ENCODE peak calls at places on chromosomes 4 and X, in ten cellular contexts. A is amniotic stem cell, J is AG08396, V is astrocyte of the spinal cord, Y is HCT116, I is sigmoid colon, M is HFF-Myc, T is tibial nerve, C is omental fat pad, P is epithelial cell of esophagus. U is an unnamed sample.

GRCh38 chr4:112448211-112448745 is 67.7 kb downstream of the NEUROG2 start:
- DNase-seq in I (no peak), V (no peak), J (no peak), A (peak), P (peak), M (no peak), Y (no peak), C (no peak), T (no peak), U (peak)

GRCh38 chrX:54044877-54045328 is 630 bp upstream of the PHF8 start:
- DNase-seq in I (no peak), C (no peak), T (no peak), A (no peak), M (no peak), V (no peak), P (no peak), Y (no peak), J (no peak), U (peak)

GRCh38 chr4:137519406-137519805 is 12.9 kb downstream of the PCDH18 start:
- DNase-seq in T (no peak), C (no peak), P (peak), M (no peak), A (peak), I (no peak), V (peak), Y (no peak), J (peak), U (peak)

GRCh38 chr4:179051211-179051610 is 1609.0 kb upstream of the AGA start:
- DNase-seq in V (no peak), Y (no peak), T (no peak), C (no peak), P (no peak), A (no peak), I (no peak), J (no peak), M (no peak), U (no peak)

GRCh38 chr4:159368320-159368719 is 265.4 kb downstream of the RAPGEF2 start:
- DNase-seq in V (no peak), P (no peak), I (no peak), M (no peak), Y (no peak), J (no peak), C (no peak), A (no peak), T (no peak), U (no peak)

GRCh38 chr4:168409089-168409801 is 71.0 kb downstream of the DDX60L start:
- DNase-seq in Y (no peak), A (no peak), M (no peak), T (no peak), J (no peak), C (no peak), V (peak), P (peak), I (no peak), U (no peak)

GRCh38 chr4:80058740-80059139 is 14.3 kb downstream of the ANTXR2 start:
- DNase-seq in V (peak), P (no peak), Y (no peak), I (no peak), C (no peak), A (no peak), T (no peak), M (no peak), J (no peak), U (no peak)

GRCh38 chr4:188869581-188869980 is 730.3 kb downstream of the TRIML1 start:
- DNase-seq in C (no peak), T (no peak), P (no peak), M (no peak), I (no peak), J (no peak), Y (no peak), A (no peak), V (peak), U (peak)

GRCh38 chrX:80879143-80879542 is 69.5 kb upstream of the BRWD3 start:
- DNase-seq in Y (no peak), V (no peak), T (peak), A (no peak), C (no peak), M (no peak), I (no peak), P (peak), J (no peak), U (no peak)

GRCh38 chr4:7193040-7193958 is 961 bp downstream of the SORCS2 start:
- DNase-seq in C (no peak), A (no peak), P (no peak), Y (no peak), M (no peak), T (no peak), V (no peak), J (no peak), I (peak), U (peak)

GRCh38 chr4:73836373-73837269 is at the start of gene CXCL6:
- DNase-seq in A (no peak), C (peak), M (no peak), V (peak), I (peak), T (no peak), J (peak), P (peak), Y (no peak), U (peak)

GRCh38 chrX:39399387-39399786 is 598.1 kb downstream of the MID1IP1 start:
- DNase-seq in A (no peak), P (no peak), C (no peak), I (no peak), V (no peak), Y (no peak), M (no peak), T (no peak), J (no peak), U (no peak)

GRCh38 chrX:13579696-13580095 is 10.3 kb downstream of the EGFL6 start:
- DNase-seq in I (no peak), V (no peak), Y (no peak), C (no peak), A (no peak), P (no peak), T (no peak), M (no peak), J (no peak), U (no peak)

GRCh38 chrX:123920065-123920785 is 41.3 kb upstream of the STAG2 start:
- DNase-seq in C (no peak), Y (no peak), V (peak), I (no peak), M (peak), P (peak), T (no peak), J (peak), A (peak), U (peak)

GRCh38 chr4:73520821-73521220 is 39.3 kb downstream of the AFM start:
- DNase-seq in J (no peak), M (peak), Y (no peak), T (no peak), I (no peak), P (peak), V (peak), A (no peak), C (no peak), U (no peak)

GRCh38 chr4:137610960-137611359 is 78.7 kb upstream of the PCDH18 start:
- DNase-seq in V (no peak), P (peak), A (no peak), T (no peak), M (peak), Y (no peak), C (no peak), I (no peak), J (no peak), U (peak)

GRCh38 chr4:40995850-40996249 is 218.5 kb downstream of the APBB2 start:
- DNase-seq in J (no peak), P (no peak), M (no peak), Y (no peak), T (no peak), V (peak), I (no peak), A (no peak), C (no peak), U (no peak)

GRCh38 chr4:13541720-13542576 is 2.4 kb downstream of the NKX3-2 start:
- DNase-seq in C (no peak), V (no peak), J (peak), P (peak), Y (no peak), T (no peak), A (no peak), M (no peak), I (peak), U (peak)

GRCh38 chr4:95761441-95761840 is 78.5 kb upstream of the PDHA2 start:
- DNase-seq in A (peak), T (no peak), Y (peak), J (no peak), P (peak), V (peak), I (no peak), M (no peak), C (no peak), U (no peak)

GRCh38 chrX:24100713-24101112 is 46.0 kb downstream of the EIF2S3 start:
- DNase-seq in I (no peak), C (no peak), M (no peak), V (peak), Y (no peak), T (no peak), J (no peak), A (no peak), P (no peak), U (no peak)

GRCh38 chr4:115670930-115671329 is 557.5 kb upstream of the NDST4 start:
- DNase-seq in P (no peak), Y (no peak), T (no peak), A (no peak), V (no peak), J (no peak), M (no peak), C (no peak), I (no peak), U (no peak)

GRCh38 chr4:74338792-74339333 is 26.1 kb upstream of the EREG start:
- DNase-seq in P (no peak), A (no peak), T (no peak), J (no peak), C (no peak), V (no peak), Y (no peak), I (no peak), M (no peak), U (no peak)

GRCh38 chr4:176339936-176340761 is 20.4 kb downstream of the SPCS3 start:
- DNase-seq in V (peak), T (no peak), P (no peak), J (no peak), I (no peak), M (no peak), Y (no peak), A (no peak), C (no peak), U (peak)

GRCh38 chr4:85744950-85745349 is 270.0 kb downstream of the ARHGAP24 start:
- DNase-seq in P (peak), J (no peak), T (no peak), A (no peak), Y (peak), V (peak), I (no peak), C (no peak), M (peak), U (peak)

GRCh38 chrX:17521871-17522693 is 147.1 kb downstream of the NHS start:
- DNase-seq in Y (peak), J (peak), P (peak), V (peak), M (peak), T (no peak), A (no peak), I (no peak), C (no peak), U (peak)

GRCh38 chr4:5500165-5500564 is 208.2 kb downstream of the EVC2 start:
- DNase-seq in P (peak), M (no peak), A (no peak), Y (no peak), T (no peak), C (no peak), J (peak), I (no peak), V (peak), U (no peak)

GRCh38 chr4:54277691-54278090 is 48.6 kb downstream of the PDGFRA start:
- DNase-seq in Y (no peak), V (peak), J (peak), M (peak), P (peak), I (no peak), C (no peak), T (no peak), A (peak), U (peak)

GRCh38 chr4:51960486-51960885 is 59.7 kb downstream of the LRRC66 start:
- DNase-seq in M (no peak), Y (no peak), C (no peak), V (no peak), P (peak), J (no peak), I (no peak), A (no peak), T (no peak), U (no peak)

GRCh38 chr4:110610940-110611785 is 11.7 kb downstream of the PITX2 start:
- DNase-seq in I (no peak), M (no peak), J (no peak), T (no peak), V (no peak), Y (no peak), C (no peak), P (no peak), A (no peak), U (peak)